ENCODE peak calls at places on chromosome 10, in five cellular contexts. G is transverse colon, B is A549, V is SK-N-SH, T is K562. A is an unnamed sample.

GRCh38 chr10:117462424-117462792 is 80.1 kb upstream of the EMX2 start:
- DNase-seq in G (peak; percentile 17), B (no peak), V (no peak), T (peak; percentile 14), A (no peak)

GRCh38 chr10:19931886-19932285 is 115.7 kb downstream of the PLXDC2 start:
- DNase-seq in G (no peak), B (no peak), V (no peak), T (no peak), A (no peak)

GRCh38 chr10:25522946-25523608 is 348.3 kb downstream of the GPR158 start:
- DNase-seq in G (no peak), B (peak; percentile 17), V (peak; percentile 30), T (peak; percentile 19), A (no peak)

GRCh38 chr10:52226448-52226847 is 87.6 kb upstream of the DKK1 start:
- DNase-seq in G (no peak), B (no peak), V (no peak), T (no peak), A (no peak)

GRCh38 chr10:100978896-100979185 is 8.5 kb downstream of the MRPL43 start:
- DNase-seq in G (no peak), B (no peak), V (no peak), T (no peak), A (peak; percentile 24)

GRCh38 chr10:75722609-75723008 is 291.2 kb downstream of the LRMDA start:
- DNase-seq in G (no peak), B (no peak), V (no peak), T (no peak), A (no peak)

GRCh38 chr10:103452714-103453230 is 602 bp upstream of the CALHM2 start:
- DNase-seq in G (no peak), B (no peak), V (no peak), T (no peak), A (no peak)

GRCh38 chr10:86654411-86655172 is at the start of gene OPN4:
- DNase-seq in G (peak; percentile 5), B (no peak), V (peak; percentile 26), T (no peak), A (peak; percentile 41)

GRCh38 chr10:86331861-86332260 is 34.7 kb downstream of the GRID1 start:
- DNase-seq in G (no peak), B (no peak), V (no peak), T (no peak), A (no peak)

GRCh38 chr10:84269773-84270172 is 24.9 kb downstream of the RGR start:
- DNase-seq in G (no peak), B (no peak), V (no peak), T (no peak), A (no peak)

GRCh38 chr10:99682752-99683151 is 23.4 kb downstream of the ENTPD7 start:
- DNase-seq in G (no peak), B (peak; percentile 40), V (no peak), T (peak; percentile 12), A (no peak)

GRCh38 chr10:129446182-129446581 is 20.9 kb upstream of the MGMT start:
- DNase-seq in G (no peak), B (no peak), V (no peak), T (no peak), A (no peak)

GRCh38 chr10:117137031-117137910 is 799 bp downstream of the VAX1 start:
- DNase-seq in G (no peak), B (peak; percentile 71), V (peak; percentile 74), T (no peak), A (no peak)

GRCh38 chr10:25294032-25294926 is 119.5 kb downstream of the GPR158 start:
- DNase-seq in G (no peak), B (peak; percentile 53), V (no peak), T (no peak), A (no peak)

GRCh38 chr10:55460008-55460407 is 659.0 kb upstream of the PCDH15 start:
- DNase-seq in G (no peak), B (no peak), V (no peak), T (no peak), A (no peak)

GRCh38 chr10:60230892-60231291 is 158.8 kb downstream of the ANK3 start:
- DNase-seq in G (no peak), B (no peak), V (no peak), T (no peak), A (no peak)

DNA sequence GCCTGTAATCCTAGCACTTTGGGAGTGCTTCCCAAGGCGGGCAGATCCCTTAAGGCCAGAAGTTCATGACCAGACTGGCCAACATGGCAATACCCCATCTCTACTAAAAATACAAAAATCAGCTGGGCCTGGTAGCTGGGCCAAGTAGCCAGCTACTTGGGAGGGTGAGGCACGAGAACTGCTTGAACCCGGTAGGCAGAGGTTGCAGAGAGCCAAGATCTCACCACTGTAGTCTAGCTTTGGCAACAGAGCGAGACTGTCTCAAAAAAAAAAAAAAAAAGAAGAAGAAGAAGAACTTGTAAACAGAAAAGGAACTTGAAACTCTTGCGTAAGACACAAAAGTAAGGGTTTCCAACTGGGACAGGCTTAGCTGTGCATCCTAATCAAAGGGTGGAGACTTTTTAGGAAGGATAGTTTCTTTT is 5.6 kb upstream of the IFIT2 start:
- DNase-seq in G (no peak), B (no peak), V (no peak), T (no peak), A (no peak)
- TF ChIP-seq EP300 in G (no peak), B (no peak), V (no peak), T (no peak), A (no peak)

GRCh38 chr10:13049774-13050420 is 48.4 kb upstream of the CCDC3 start:
- DNase-seq in G (no peak), B (no peak), V (no peak), T (no peak), A (no peak)
- TF ChIP-seq EP300 in G (no peak), B (no peak), V (no peak), T (no peak), A (no peak)

GRCh38 chr10:122357685-122358084 is 16.8 kb upstream of the PLEKHA1 start:
- DNase-seq in G (no peak), B (no peak), V (no peak), T (no peak), A (no peak)

GRCh38 chr10:122350893-122351292 is 23.6 kb upstream of the PLEKHA1 start:
- DNase-seq in G (no peak), B (no peak), V (no peak), T (no peak), A (no peak)

GRCh38 chr10:122352817-122353525 is 21.5 kb upstream of the PLEKHA1 start:
- DNase-seq in G (no peak), B (no peak), V (peak; percentile 25), T (no peak), A (no peak)

GRCh38 chr10:122349758-122350355 is 24.7 kb upstream of the PLEKHA1 start:
- DNase-seq in G (no peak), B (no peak), V (no peak), T (no peak), A (no peak)

GRCh38 chr10:122354391-122354790 is 20.1 kb upstream of the PLEKHA1 start:
- DNase-seq in G (no peak), B (no peak), V (no peak), T (no peak), A (no peak)
- TF ChIP-seq EP300 in G (no peak), B (no peak), V (no peak), T (no peak), A (no peak)

GRCh38 chr10:61359452-61359851 is 93.7 kb downstream of the TMEM26 start:
- DNase-seq in G (no peak), B (no peak), V (no peak), T (no peak), A (no peak)

GRCh38 chr10:61354538-61354937 is 98.6 kb downstream of the TMEM26 start:
- DNase-seq in G (no peak), B (no peak), V (no peak), T (no peak), A (no peak)

GRCh38 chr10:61355211-61355610 is 98.0 kb downstream of the TMEM26 start:
- DNase-seq in G (no peak), B (no peak), V (no peak), T (no peak), A (no peak)

GRCh38 chr10:61357687-61358086 is 95.5 kb downstream of the TMEM26 start:
- DNase-seq in G (no peak), B (no peak), V (no peak), T (no peak), A (no peak)

DNA sequence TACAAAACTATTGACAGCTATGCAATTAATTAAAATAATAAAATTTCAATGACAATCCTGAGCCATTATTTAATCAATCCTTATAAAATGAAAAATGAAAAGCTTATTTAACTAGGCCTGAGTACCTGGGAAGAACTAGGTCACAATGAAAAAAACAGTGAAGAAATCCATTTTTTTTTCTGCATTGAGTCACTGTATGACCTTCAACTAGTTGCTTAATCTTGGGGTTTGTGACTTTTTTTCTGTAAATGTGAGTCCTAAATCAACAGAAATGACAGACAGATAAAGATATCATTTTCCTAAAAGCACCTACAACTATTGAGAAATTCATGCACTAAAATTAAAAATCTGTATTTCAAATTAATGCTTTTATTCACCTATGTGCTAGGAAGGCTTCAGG is 96.8 kb downstream of the TMEM26 start:
- DNase-seq in G (no peak), B (no peak), V (no peak), T (no peak), A (no peak)
- TF ChIP-seq EP300 in G (no peak), B (no peak), V (no peak), T (no peak), A (no peak)

GRCh38 chr10:132891994-132892393 is 50.4 kb downstream of the CFAP46 start:
- DNase-seq in G (no peak), B (no peak), V (no peak), T (no peak), A (peak; percentile 20)
- TF ChIP-seq EP300 in G (no peak), B (no peak), V (no peak), T (no peak), A (no peak)

GRCh38 chr10:29688230-29688634 is 53.5 kb upstream of the SVIL start:
- DNase-seq in G (no peak), B (no peak), V (peak; percentile 47), T (no peak), A (no peak)
- TF ChIP-seq EP300 in G (no peak), B (no peak), V (no peak), T (no peak), A (no peak)

A was measured in suprapubic skin.